ENCODE peak calls at places on chromosomes 7 and 10, in five cellular contexts. S is SK-N-DZ, V is psoas muscle, L is anterior cingulate cortex, R is AG08395. I is an unnamed sample.
A peak's percentile ranks its signal among the peaks of the same experiment; 100 is the strongest.

GRCh38 chr7:13946181-13946580 is 43.3 kb downstream of the ETV1 start:
- DNase-seq in S (peak; percentile 22), V (no peak), L (no peak), R (peak; percentile 18), I (no peak)

GRCh38 chr10:48364659-48365405 is 58.4 kb downstream of the MAPK8 start:
- DNase-seq in S (no peak), V (no peak), L (no peak), R (no peak), I (no peak)

GRCh38 chr7:69682518-69682917 is 84.2 kb downstream of the AUTS2 start:
- DNase-seq in S (no peak), V (no peak), L (no peak), R (no peak), I (no peak)

GRCh38 chr10:129945031-129945430 is 19.0 kb downstream of the EBF3 start:
- DNase-seq in S (no peak), V (no peak), L (no peak), R (no peak), I (no peak)

GRCh38 chr7:99129536-99129935 is 14.4 kb downstream of the SMURF1 start:
- DNase-seq in S (no peak), V (no peak), L (no peak), R (no peak), I (no peak)

GRCh38 chr7:2613113-2613925 is 18.5 kb upstream of the TTYH3 start:
- DNase-seq in S (no peak), V (no peak), L (no peak), R (no peak), I (no peak)

GRCh38 chr10:96222441-96222840 is 48.9 kb downstream of the BLNK start:
- DNase-seq in S (no peak), V (no peak), L (no peak), R (no peak), I (no peak)

GRCh38 chr7:71424166-71424803 is 292.3 kb downstream of the GALNT17 start:
- DNase-seq in S (no peak), V (no peak), L (no peak), R (no peak), I (no peak)

GRCh38 chr10:119608316-119609155 is 11.8 kb upstream of the TIAL1 start:
- DNase-seq in S (peak; percentile 62), V (peak; percentile 78), L (peak; percentile 35), R (peak; percentile 40), I (peak; percentile 75)

GRCh38 chr10:26860026-26860541 is 674 bp downstream of the ABI1 start:
- DNase-seq in S (peak; percentile 27), V (peak; percentile 77), L (peak; percentile 10), R (peak; percentile 53), I (peak; percentile 66)

GRCh38 chr7:44465490-44465889 is 25.0 kb downstream of the NUDCD3 start:
- DNase-seq in S (no peak), V (no peak), L (no peak), R (no peak), I (no peak)

GRCh38 chr7:390761-391410 is 100.9 kb downstream of the FOXL3 start:
- DNase-seq in S (no peak), V (peak; percentile 30), L (no peak), R (no peak), I (peak; percentile 49)

GRCh38 chr10:119908201-119908600 is 15.7 kb downstream of the SEC23IP start:
- DNase-seq in S (no peak), V (no peak), L (no peak), R (no peak), I (no peak)

GRCh38 chr7:105691692-105692564 is 110.6 kb upstream of the EFCAB10 start:
- DNase-seq in S (no peak), V (peak; percentile 71), L (no peak), R (peak; percentile 58), I (peak; percentile 78)

GRCh38 chr7:2001601-2002442 is 230.9 kb downstream of the MAD1L1 start:
- DNase-seq in S (no peak), V (peak; percentile 39), L (no peak), R (no peak), I (no peak)

GRCh38 chr10:50216894-50217293 is 34.4 kb downstream of the ASAH2 start:
- DNase-seq in S (no peak), V (no peak), L (no peak), R (peak; percentile 10), I (no peak)

GRCh38 chr10:79349072-79349491 is 1.8 kb downstream of the PPIF start:
- DNase-seq in S (no peak), V (no peak), L (no peak), R (no peak), I (no peak)

GRCh38 chr10:28875535-28876208 is 198.4 kb downstream of the BAMBI start:
- DNase-seq in S (no peak), V (no peak), L (no peak), R (no peak), I (no peak)

GRCh38 chr7:16479587-16479986 is 14.0 kb upstream of the SOSTDC1 start:
- DNase-seq in S (no peak), V (no peak), L (no peak), R (no peak), I (no peak)

GRCh38 chr7:157775021-157775559 is 438.3 kb downstream of the DNAJB6 start:
- DNase-seq in S (no peak), V (no peak), L (no peak), R (no peak), I (peak; percentile 35)

GRCh38 chr7:82204694-82205093 is 238.9 kb downstream of the CACNA2D1 start:
- DNase-seq in S (no peak), V (peak; percentile 90), L (no peak), R (peak; percentile 14), I (no peak)

GRCh38 chr7:96426027-96426426 is 104.1 kb upstream of the SLC25A13 start:
- DNase-seq in S (no peak), V (no peak), L (no peak), R (no peak), I (no peak)

GRCh38 chr7:56051339-56052191 is at the start of the genes CCT6A and PSPH:
- DNase-seq in S (peak; percentile 98), V (peak; percentile 99), L (peak; percentile 96), R (peak; percentile 96), I (peak; percentile 97)

GRCh38 chr10:62244785-62245595 is 23.7 kb downstream of the RTKN2 start:
- DNase-seq in S (peak; percentile 59), V (no peak), L (peak; percentile 40), R (peak; percentile 41), I (no peak)

GRCh38 chr7:83149466-83149865 is 13.2 kb downstream of the PCLO start:
- DNase-seq in S (no peak), V (no peak), L (no peak), R (no peak), I (no peak)

GRCh38 chr7:131164025-131164899 is 163.4 kb upstream of the MKLN1 start:
- DNase-seq in S (no peak), V (no peak), L (no peak), R (peak; percentile 83), I (no peak)

GRCh38 chr7:50690541-50691011 is 92.1 kb downstream of the GRB10 start:
- DNase-seq in S (no peak), V (no peak), L (no peak), R (no peak), I (no peak)

GRCh38 chr10:33421789-33422188 is 87.3 kb upstream of the NRP1 start:
- DNase-seq in S (no peak), V (no peak), L (no peak), R (peak; percentile 92), I (no peak)

GRCh38 chr10:123704812-123705211 is 38.7 kb downstream of the GPR26 start:
- DNase-seq in S (no peak), V (no peak), L (no peak), R (no peak), I (no peak)

GRCh38 chr7:147245274-147245673 is 1128.7 kb downstream of the CNTNAP2 start:
- DNase-seq in S (peak; percentile 43), V (no peak), L (no peak), R (peak; percentile 8), I (peak; percentile 9)

GRCh38 chr10:113168560-113168959 is 218.5 kb downstream of the TCF7L2 start:
- DNase-seq in S (no peak), V (no peak), L (no peak), R (no peak), I (no peak)

GRCh38 chr7:65983965-65984654 is 2.1 kb upstream of the GUSB start:
- DNase-seq in S (no peak), V (no peak), L (no peak), R (no peak), I (no peak)

GRCh38 chr7:1257221-1257620 is 24.5 kb downstream of the UNCX start:
- DNase-seq in S (no peak), V (no peak), L (no peak), R (no peak), I (no peak)

GRCh38 chr7:101743241-101743994 is 74.0 kb upstream of the CUX1 start:
- DNase-seq in S (peak; percentile 63), V (peak; percentile 72), L (no peak), R (peak; percentile 68), I (peak; percentile 71)

GRCh38 chr7:44935583-44935982 is 43.2 kb downstream of the MYO1G start:
- DNase-seq in S (no peak), V (no peak), L (no peak), R (no peak), I (no peak)

I was measured in pancreas.